ENCODE peak calls at places on chromosomes 3 and 15, in eight cellular contexts. One of them, this sample, is unnamed.

GRCh38 chr3:39277893-39278615 is 1.8 kb downstream of the CX3CR1 start:
- DNase-seq in neuronal stem cell: no peak
- DNase-seq in suprapubic skin: no peak
- DNase-seq in A673: no peak
- DNase-seq in cardiac muscle cell: no peak
- DNase-seq in foreskin keratinocyte: no peak
- DNase-seq in ascending aorta: peak; percentile 24
- DNase-seq in iPS DF 6.9: no peak
- DNase-seq in this sample: no peak

GRCh38 chr3:33980252-33980651 is 181.8 kb downstream of the PDCD6IP start:
- DNase-seq in neuronal stem cell: no peak
- DNase-seq in suprapubic skin: no peak
- DNase-seq in A673: peak; percentile 74
- DNase-seq in cardiac muscle cell: peak; percentile 50
- DNase-seq in foreskin keratinocyte: peak; percentile 64
- DNase-seq in ascending aorta: no peak
- DNase-seq in iPS DF 6.9: no peak
- DNase-seq in this sample: no peak

GRCh38 chr3:174206607-174207192 is 652.4 kb upstream of the NAALADL2 start:
- DNase-seq in neuronal stem cell: no peak
- DNase-seq in suprapubic skin: no peak
- DNase-seq in A673: peak; percentile 15
- DNase-seq in cardiac muscle cell: peak; percentile 1
- DNase-seq in foreskin keratinocyte: no peak
- DNase-seq in ascending aorta: no peak
- DNase-seq in iPS DF 6.9: no peak
- DNase-seq in this sample: no peak

GRCh38 chr3:7957024-7957423 is 544.6 kb upstream of the LMCD1 start:
- DNase-seq in neuronal stem cell: no peak
- DNase-seq in suprapubic skin: no peak
- DNase-seq in A673: no peak
- DNase-seq in cardiac muscle cell: no peak
- DNase-seq in foreskin keratinocyte: no peak
- DNase-seq in ascending aorta: no peak
- DNase-seq in iPS DF 6.9: no peak
- DNase-seq in this sample: no peak

GRCh38 chr3:129015388-129016105 is 14.4 kb downstream of the EFCC1 start:
- DNase-seq in neuronal stem cell: no peak
- DNase-seq in suprapubic skin: no peak
- DNase-seq in A673: no peak
- DNase-seq in cardiac muscle cell: peak; percentile 36
- DNase-seq in foreskin keratinocyte: no peak
- DNase-seq in ascending aorta: no peak
- DNase-seq in iPS DF 6.9: no peak
- DNase-seq in this sample: peak; percentile 52

GRCh38 chr3:53816430-53816829 is 29.8 kb downstream of the CHDH start:
- DNase-seq in neuronal stem cell: no peak
- DNase-seq in suprapubic skin: no peak
- DNase-seq in A673: no peak
- DNase-seq in cardiac muscle cell: no peak
- DNase-seq in foreskin keratinocyte: no peak
- DNase-seq in ascending aorta: no peak
- DNase-seq in iPS DF 6.9: no peak
- DNase-seq in this sample: no peak

GRCh38 chr15:55403531-55403930 is 4.6 kb downstream of the CCPG1 start:
- DNase-seq in neuronal stem cell: no peak
- DNase-seq in suprapubic skin: no peak
- DNase-seq in A673: peak; percentile 49
- DNase-seq in cardiac muscle cell: peak; percentile 72
- DNase-seq in foreskin keratinocyte: peak; percentile 6
- DNase-seq in ascending aorta: no peak
- DNase-seq in iPS DF 6.9: no peak
- DNase-seq in this sample: no peak

GRCh38 chr15:63474810-63475316 is 29.5 kb upstream of the USP3 start:
- DNase-seq in neuronal stem cell: no peak
- DNase-seq in suprapubic skin: no peak
- DNase-seq in A673: no peak
- DNase-seq in cardiac muscle cell: no peak
- DNase-seq in foreskin keratinocyte: no peak
- DNase-seq in ascending aorta: no peak
- DNase-seq in iPS DF 6.9: no peak
- DNase-seq in this sample: no peak

GRCh38 chr15:36791849-36792618 is 212.6 kb downstream of the CDIN1 start:
- DNase-seq in neuronal stem cell: no peak
- DNase-seq in suprapubic skin: no peak
- DNase-seq in A673: no peak
- DNase-seq in cardiac muscle cell: no peak
- DNase-seq in foreskin keratinocyte: no peak
- DNase-seq in ascending aorta: no peak
- DNase-seq in iPS DF 6.9: no peak
- DNase-seq in this sample: no peak

GRCh38 chr15:70584838-70585706 is 178.3 kb downstream of the UACA start:
- DNase-seq in neuronal stem cell: peak; percentile 63
- DNase-seq in suprapubic skin: peak; percentile 44
- DNase-seq in A673: no peak
- DNase-seq in cardiac muscle cell: no peak
- DNase-seq in foreskin keratinocyte: peak; percentile 46
- DNase-seq in ascending aorta: peak; percentile 43
- DNase-seq in iPS DF 6.9: no peak
- DNase-seq in this sample: peak; percentile 28

GRCh38 chr3:43190682-43191081 is 84.8 kb upstream of the POMGNT2 start:
- DNase-seq in neuronal stem cell: no peak
- DNase-seq in suprapubic skin: no peak
- DNase-seq in A673: no peak
- DNase-seq in cardiac muscle cell: no peak
- DNase-seq in foreskin keratinocyte: peak; percentile 93
- DNase-seq in ascending aorta: no peak
- DNase-seq in iPS DF 6.9: no peak
- DNase-seq in this sample: no peak

GRCh38 chr3:134328147-134328591 is 46.1 kb downstream of the AMOTL2 start:
- DNase-seq in neuronal stem cell: no peak
- DNase-seq in suprapubic skin: peak; percentile 78
- DNase-seq in A673: peak; percentile 60
- DNase-seq in cardiac muscle cell: peak; percentile 89
- DNase-seq in foreskin keratinocyte: peak; percentile 96
- DNase-seq in ascending aorta: no peak
- DNase-seq in iPS DF 6.9: no peak
- DNase-seq in this sample: no peak

GRCh38 chr3:14962762-14963161 is 15.4 kb downstream of the NR2C2 start:
- DNase-seq in neuronal stem cell: no peak
- DNase-seq in suprapubic skin: no peak
- DNase-seq in A673: no peak
- DNase-seq in cardiac muscle cell: no peak
- DNase-seq in foreskin keratinocyte: peak; percentile 74
- DNase-seq in ascending aorta: no peak
- DNase-seq in iPS DF 6.9: no peak
- DNase-seq in this sample: no peak

GRCh38 chr3:68974711-68975110 is 38.8 kb downstream of the EOGT start:
- DNase-seq in neuronal stem cell: no peak
- DNase-seq in suprapubic skin: no peak
- DNase-seq in A673: no peak
- DNase-seq in cardiac muscle cell: no peak
- DNase-seq in foreskin keratinocyte: no peak
- DNase-seq in ascending aorta: no peak
- DNase-seq in iPS DF 6.9: no peak
- DNase-seq in this sample: no peak

GRCh38 chr15:99125061-99125990 is 20.4 kb downstream of the SYNM start:
- DNase-seq in neuronal stem cell: no peak
- DNase-seq in suprapubic skin: no peak
- DNase-seq in A673: no peak
- DNase-seq in cardiac muscle cell: no peak
- DNase-seq in foreskin keratinocyte: no peak
- DNase-seq in ascending aorta: peak; percentile 88
- DNase-seq in iPS DF 6.9: no peak
- DNase-seq in this sample: no peak

GRCh38 chr15:99122831-99123705 is 18.2 kb downstream of the SYNM start:
- DNase-seq in neuronal stem cell: no peak
- DNase-seq in suprapubic skin: no peak
- DNase-seq in A673: no peak
- DNase-seq in cardiac muscle cell: no peak
- DNase-seq in foreskin keratinocyte: no peak
- DNase-seq in ascending aorta: no peak
- DNase-seq in iPS DF 6.9: no peak
- DNase-seq in this sample: no peak

GRCh38 chr15:99123706-99124451 is 19.0 kb downstream of the SYNM start:
- DNase-seq in neuronal stem cell: peak; percentile 63
- DNase-seq in suprapubic skin: peak; percentile 93
- DNase-seq in A673: peak; percentile 93
- DNase-seq in cardiac muscle cell: peak; percentile 93
- DNase-seq in foreskin keratinocyte: peak; percentile 93
- DNase-seq in ascending aorta: peak; percentile 96
- DNase-seq in iPS DF 6.9: no peak
- DNase-seq in this sample: no peak

GRCh38 chr15:99126195-99126594 is 21.3 kb downstream of the SYNM start:
- DNase-seq in neuronal stem cell: no peak
- DNase-seq in suprapubic skin: no peak
- DNase-seq in A673: no peak
- DNase-seq in cardiac muscle cell: no peak
- DNase-seq in foreskin keratinocyte: no peak
- DNase-seq in ascending aorta: peak; percentile 63
- DNase-seq in iPS DF 6.9: no peak
- DNase-seq in this sample: no peak

GRCh38 chr15:99124641-99125040 is 19.8 kb downstream of the SYNM start:
- DNase-seq in neuronal stem cell: no peak
- DNase-seq in suprapubic skin: no peak
- DNase-seq in A673: no peak
- DNase-seq in cardiac muscle cell: no peak
- DNase-seq in foreskin keratinocyte: no peak
- DNase-seq in ascending aorta: peak; percentile 60
- DNase-seq in iPS DF 6.9: no peak
- DNase-seq in this sample: no peak
- H3K4me1 ChIP-seq in neuronal stem cell: peaks cover 24% of the 10 kb centered on the region
- H3K4me1 ChIP-seq in suprapubic skin: peaks cover 27% of the 10 kb centered on the region
- H3K4me1 ChIP-seq in A673: peaks cover 18% of the 10 kb centered on the region
- H3K4me1 ChIP-seq in cardiac muscle cell: peaks cover 27% of the 10 kb centered on the region
- H3K4me1 ChIP-seq in foreskin keratinocyte: peaks cover 8% of the 10 kb centered on the region
- H3K4me1 ChIP-seq in ascending aorta: peaks cover 46% of the 10 kb centered on the region
- H3K4me1 ChIP-seq in iPS DF 6.9: peaks cover 8% of the 10 kb centered on the region
- H3K4me1 ChIP-seq in this sample: no peaks in the 10 kb centered on the region

GRCh38 chr15:50773389-50773788 is 7.9 kb upstream of the SPPL2A start:
- DNase-seq in neuronal stem cell: no peak
- DNase-seq in suprapubic skin: no peak
- DNase-seq in A673: no peak
- DNase-seq in cardiac muscle cell: no peak
- DNase-seq in foreskin keratinocyte: peak; percentile 19
- DNase-seq in ascending aorta: no peak
- DNase-seq in iPS DF 6.9: no peak
- DNase-seq in this sample: no peak
- H3K27ac ChIP-seq in neuronal stem cell: no peak overlapping the region
- H3K27ac ChIP-seq in suprapubic skin: no peak overlapping the region
- H3K27ac ChIP-seq in A673: no peak overlapping the region
- H3K27ac ChIP-seq in cardiac muscle cell: no peak overlapping the region
- H3K27ac ChIP-seq in foreskin keratinocyte: no peak overlapping the region
- H3K27ac ChIP-seq in ascending aorta: no peak overlapping the region
- H3K27ac ChIP-seq in iPS DF 6.9: no peak overlapping the region
- H3K27ac ChIP-seq in this sample: no peak overlapping the region

GRCh38 chr15:66659384-66659783 is 42.7 kb upstream of the SMAD6 start:
- DNase-seq in neuronal stem cell: no peak
- DNase-seq in suprapubic skin: no peak
- DNase-seq in A673: no peak
- DNase-seq in cardiac muscle cell: no peak
- DNase-seq in foreskin keratinocyte: no peak
- DNase-seq in ascending aorta: no peak
- DNase-seq in iPS DF 6.9: no peak
- DNase-seq in this sample: no peak

GRCh38 chr15:66662522-66662921 is 39.5 kb upstream of the SMAD6 start:
- DNase-seq in neuronal stem cell: no peak
- DNase-seq in suprapubic skin: no peak
- DNase-seq in A673: no peak
- DNase-seq in cardiac muscle cell: no peak
- DNase-seq in foreskin keratinocyte: no peak
- DNase-seq in ascending aorta: no peak
- DNase-seq in iPS DF 6.9: no peak
- DNase-seq in this sample: no peak

GRCh38 chr15:66658855-66659254 is 43.2 kb upstream of the SMAD6 start:
- DNase-seq in neuronal stem cell: no peak
- DNase-seq in suprapubic skin: no peak
- DNase-seq in A673: no peak
- DNase-seq in cardiac muscle cell: no peak
- DNase-seq in foreskin keratinocyte: no peak
- DNase-seq in ascending aorta: no peak
- DNase-seq in iPS DF 6.9: no peak
- DNase-seq in this sample: no peak

GRCh38 chr15:66661432-66662096 is 40.5 kb upstream of the SMAD6 start:
- DNase-seq in neuronal stem cell: no peak
- DNase-seq in suprapubic skin: no peak
- DNase-seq in A673: no peak
- DNase-seq in cardiac muscle cell: peak; percentile 54
- DNase-seq in foreskin keratinocyte: no peak
- DNase-seq in ascending aorta: no peak
- DNase-seq in iPS DF 6.9: no peak
- DNase-seq in this sample: no peak

DNA sequence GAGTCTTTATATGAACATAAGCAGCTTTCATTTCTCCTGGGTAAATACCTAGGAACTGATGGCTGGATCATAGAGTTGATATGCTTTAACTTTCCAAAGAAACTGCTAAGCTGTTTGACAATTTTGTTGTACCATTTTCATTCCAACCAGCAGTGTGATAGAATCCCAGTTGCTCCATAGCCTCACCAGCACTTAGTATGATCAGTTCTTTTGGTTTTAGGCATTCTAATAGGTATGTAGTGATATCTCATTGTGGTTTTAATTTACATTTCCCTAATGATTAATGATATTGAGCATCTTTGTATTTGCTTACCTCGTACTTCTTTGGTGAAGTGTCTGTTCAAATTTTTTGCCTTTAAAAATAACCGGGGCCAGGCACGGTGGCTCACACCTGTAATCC is 38.4 kb upstream of the SMAD6 start:
- DNase-seq in neuronal stem cell: no peak
- DNase-seq in suprapubic skin: no peak
- DNase-seq in A673: no peak
- DNase-seq in cardiac muscle cell: no peak
- DNase-seq in foreskin keratinocyte: no peak
- DNase-seq in ascending aorta: no peak
- DNase-seq in iPS DF 6.9: no peak
- DNase-seq in this sample: no peak
- H3K4me1 ChIP-seq in neuronal stem cell: peaks cover 14% of the 10 kb centered on the region
- H3K4me1 ChIP-seq in suprapubic skin: no peaks in the 10 kb centered on the region
- H3K4me1 ChIP-seq in A673: peaks cover under 1% of the 10 kb centered on the region
- H3K4me1 ChIP-seq in cardiac muscle cell: peaks cover 9% of the 10 kb centered on the region
- H3K4me1 ChIP-seq in foreskin keratinocyte: no peaks in the 10 kb centered on the region
- H3K4me1 ChIP-seq in ascending aorta: no peaks in the 10 kb centered on the region
- H3K4me1 ChIP-seq in iPS DF 6.9: no peaks in the 10 kb centered on the region
- H3K4me1 ChIP-seq in this sample: no peaks in the 10 kb centered on the region

GRCh38 chr3:47096955-47097354 is 67.0 kb downstream of the SETD2 start:
- DNase-seq in neuronal stem cell: no peak
- DNase-seq in suprapubic skin: no peak
- DNase-seq in A673: no peak
- DNase-seq in cardiac muscle cell: peak; percentile 37
- DNase-seq in foreskin keratinocyte: peak; percentile 65
- DNase-seq in ascending aorta: no peak
- DNase-seq in iPS DF 6.9: no peak
- DNase-seq in this sample: no peak

GRCh38 chr3:47103619-47104018 is 60.3 kb downstream of the SETD2 start:
- DNase-seq in neuronal stem cell: no peak
- DNase-seq in suprapubic skin: no peak
- DNase-seq in A673: no peak
- DNase-seq in cardiac muscle cell: no peak
- DNase-seq in foreskin keratinocyte: no peak
- DNase-seq in ascending aorta: no peak
- DNase-seq in iPS DF 6.9: no peak
- DNase-seq in this sample: no peak

GRCh38 chr3:47104259-47104658 is 59.7 kb downstream of the SETD2 start:
- DNase-seq in neuronal stem cell: no peak
- DNase-seq in suprapubic skin: no peak
- DNase-seq in A673: no peak
- DNase-seq in cardiac muscle cell: no peak
- DNase-seq in foreskin keratinocyte: no peak
- DNase-seq in ascending aorta: no peak
- DNase-seq in iPS DF 6.9: no peak
- DNase-seq in this sample: no peak

GRCh38 chr3:47098910-47099309 is 65.0 kb downstream of the SETD2 start:
- DNase-seq in neuronal stem cell: no peak
- DNase-seq in suprapubic skin: no peak
- DNase-seq in A673: no peak
- DNase-seq in cardiac muscle cell: no peak
- DNase-seq in foreskin keratinocyte: no peak
- DNase-seq in ascending aorta: no peak
- DNase-seq in iPS DF 6.9: no peak
- DNase-seq in this sample: no peak
- H3K27ac ChIP-seq in neuronal stem cell: no peak overlapping the region
- H3K27ac ChIP-seq in suprapubic skin: no peak overlapping the region
- H3K27ac ChIP-seq in A673: no peak overlapping the region
- H3K27ac ChIP-seq in cardiac muscle cell: no peak overlapping the region
- H3K27ac ChIP-seq in foreskin keratinocyte: no peak overlapping the region
- H3K27ac ChIP-seq in ascending aorta: no peak overlapping the region
- H3K27ac ChIP-seq in iPS DF 6.9: no peak overlapping the region
- H3K27ac ChIP-seq in this sample: no peak overlapping the region

This sample was measured in CD8-positive, alpha-beta T cell.